ENCODE peak calls at places on chromosome 6, in four cellular contexts. D is IMR-90, M is GM19239, T is H9. Z is an unnamed sample.

GRCh38 chr6:20686142-20686541 is 151.9 kb downstream of the CDKAL1 start:
- DNase-seq in T (peak; percentile 66), M (no peak), D (no peak), Z (no peak)

GRCh38 chr6:34576286-34576955 is 20.3 kb upstream of the SPDEF start:
- DNase-seq in M (no peak), D (no peak), T (no peak), Z (no peak)

GRCh38 chr6:162849269-162849668 is 121.5 kb downstream of the PACRG start:
- DNase-seq in T (no peak), D (no peak), M (no peak), Z (peak; percentile 42)

GRCh38 chr6:25315194-25315593 is 36.0 kb downstream of the CARMIL1 start:
- DNase-seq in M (no peak), T (no peak), D (no peak), Z (peak; percentile 22)

GRCh38 chr6:105991561-105992314 is 94.4 kb upstream of the PRDM1 start:
- DNase-seq in D (no peak), T (peak; percentile 54), M (no peak), Z (peak; percentile 23)

GRCh38 chr6:70622426-70622825 is 45.3 kb upstream of the SMAP1 start:
- DNase-seq in T (no peak), M (no peak), D (no peak), Z (no peak)

GRCh38 chr6:3370361-3371221 is 86.3 kb downstream of the SLC22A23 start:
- DNase-seq in T (no peak), D (no peak), M (no peak), Z (no peak)

GRCh38 chr6:37054171-37054570 is 48.7 kb downstream of the FGD2 start:
- DNase-seq in T (no peak), M (no peak), D (no peak), Z (no peak)

GRCh38 chr6:156782691-156783320 is 5.6 kb downstream of the ARID1B start:
- DNase-seq in T (no peak), M (no peak), D (no peak), Z (no peak)

GRCh38 chr6:98769546-98769945 is 64.8 kb upstream of the POU3F2 start:
- DNase-seq in D (peak; percentile 4), M (no peak), T (peak; percentile 46), Z (peak; percentile 38)

GRCh38 chr6:11381801-11382513 is 149.5 kb upstream of the NEDD9 start:
- DNase-seq in D (no peak), T (no peak), M (no peak), Z (no peak)

GRCh38 chr6:153328194-153328593 is 197.1 kb upstream of the RGS17 start:
- DNase-seq in M (no peak), D (no peak), T (no peak), Z (no peak)

GRCh38 chr6:129104131-129104530 is 221.2 kb downstream of the LAMA2 start:
- DNase-seq in D (peak; percentile 71), T (no peak), M (no peak), Z (no peak)

GRCh38 chr6:145199961-145200360 is 535.4 kb downstream of the EPM2A start:
- DNase-seq in M (no peak), D (peak; percentile 65), T (no peak), Z (no peak)

GRCh38 chr6:165634076-165634475 is 29.0 kb downstream of the PDE10A start:
- DNase-seq in T (no peak), M (no peak), D (no peak), Z (no peak)

GRCh38 chr6:52411911-52412310 is 8.2 kb upstream of the EFHC1 start:
- DNase-seq in D (no peak), T (no peak), M (no peak), Z (no peak)

Z was measured in iPS-NIHi11.